ENCODE peak calls at places on chromosome 13, in eight cellular contexts. Z is posterior cingulate gyrus; X is tibial artery; Q is HTR-8/SVneo; Y is iris pigment epithelial cell; K is small intestine; B is GM10248; U is stimulated activated CD8-positive, alpha-beta memory T cell treated with anti-CD3 and anti-CD28 coated beads, Interleukin-15, amount 100 ng/mL, for 1 hour. M is an unnamed sample.

GRCh38 chr13:99959127-99959529 is 12.4 kb downstream of the ZIC5 start:
- DNase-seq in Z (no peak), X (no peak), Q (no peak), Y (no peak), K (no peak), B (no peak), U (no peak), M (peak; percentile 70)

GRCh38 chr13:19822673-19823072 is 39.9 kb upstream of the PSPC1 start:
- DNase-seq in Z (peak; percentile 10), X (no peak), Q (no peak), Y (no peak), K (no peak), B (no peak), U (no peak), M (no peak)

GRCh38 chr13:20911037-20911436 is 8.5 kb upstream of the XPO4 start:
- DNase-seq in Z (no peak), X (no peak), Q (no peak), Y (no peak), K (no peak), B (no peak), U (no peak), M (no peak)

GRCh38 chr13:40064723-40065122 is 409.3 kb downstream of the COG6 start:
- DNase-seq in Z (no peak), X (peak; percentile 54), Q (peak; percentile 20), Y (peak; percentile 74), K (no peak), B (no peak), U (no peak), M (no peak)

GRCh38 chr13:90103099-90103784 is 1244.2 kb upstream of the MIR17HG start:
- DNase-seq in Z (peak; percentile 50), X (no peak), Q (no peak), Y (no peak), K (no peak), B (no peak), U (no peak), M (no peak)

GRCh38 chr13:75432811-75433244 is 49.1 kb downstream of the TBC1D4 start:
- DNase-seq in Z (no peak), X (no peak), Q (no peak), Y (no peak), K (no peak), B (no peak), U (no peak), M (no peak)

GRCh38 chr13:87671824-87672603 is 843 bp downstream of the SLITRK5 start:
- DNase-seq in Z (peak; percentile 89), X (no peak), Q (no peak), Y (no peak), K (no peak), B (peak; percentile 7), U (no peak), M (no peak)

GRCh38 chr13:33633701-33634525 is 184.0 kb upstream of the RFC3 start:
- DNase-seq in Z (peak; percentile 82), X (no peak), Q (peak; percentile 62), Y (peak; percentile 76), K (no peak), B (no peak), U (no peak), M (no peak)

GRCh38 chr13:46698910-46699460 is 98.0 kb downstream of the ESD start:
- DNase-seq in Z (no peak), X (no peak), Q (no peak), Y (peak; percentile 70), K (no peak), B (no peak), U (no peak), M (no peak)